ENCODE peak calls at places on chromosomes 7 and 10, in ten cellular contexts. W, J, F, L, G, V, C, H, B and U are unnamed samples.

GRCh38 chr10:48391994-48392393 is 85.5 kb downstream of the MAPK8 start:
- DNase-seq in G (no peak), H (no peak), C (peak), F (no peak), J (no peak), V (no peak), W (no peak), B (no peak), L (no peak), U (no peak)

GRCh38 chr10:48455055-48455391 is 148.5 kb downstream of the MAPK8 start:
- DNase-seq in W (no peak), B (no peak), H (no peak), J (no peak), V (no peak), G (no peak), C (no peak), L (no peak), F (no peak), U (no peak)

GRCh38 chr10:117148284-117148683 is 10.2 kb upstream of the VAX1 start:
- DNase-seq in J (no peak), G (no peak), V (no peak), L (no peak), W (no peak), F (no peak), B (no peak), H (no peak), C (no peak), U (no peak)

GRCh38 chr7:12139421-12139820 is 71.7 kb upstream of the TMEM106B start:
- DNase-seq in B (peak), W (no peak), H (no peak), C (peak), V (peak), F (no peak), G (no peak), L (no peak), J (no peak), U (no peak)

GRCh38 chr7:76129836-76130235 is 71.9 kb upstream of the SRRM3 start:
- DNase-seq in H (no peak), W (no peak), V (no peak), G (no peak), F (no peak), L (no peak), C (no peak), B (no peak), J (no peak), U (no peak)

GRCh38 chr10:11673346-11674330 is 62.2 kb upstream of the USP6NL start:
- DNase-seq in V (no peak), H (no peak), C (peak), F (no peak), B (peak), G (no peak), W (no peak), J (no peak), L (no peak), U (no peak)

GRCh38 chr10:52115823-52116222 is 198.3 kb upstream of the DKK1 start:
- DNase-seq in J (no peak), C (no peak), W (no peak), G (no peak), H (no peak), B (peak), L (no peak), F (no peak), V (peak), U (no peak)

GRCh38 chr7:21377545-21377944 is 50.3 kb upstream of the SP4 start:
- DNase-seq in C (no peak), W (no peak), L (no peak), F (no peak), J (no peak), B (no peak), V (no peak), H (no peak), G (no peak), U (no peak)

GRCh38 chr10:93579089-93579488 is 12.6 kb downstream of the FFAR4 start:
- DNase-seq in H (no peak), B (no peak), J (no peak), V (peak), W (no peak), F (no peak), G (no peak), C (no peak), L (no peak), U (no peak)

GRCh38 chr7:128022631-128023532 is 8.4 kb downstream of the LRRC4 start:
- DNase-seq in C (peak), W (no peak), F (no peak), J (no peak), H (no peak), L (no peak), G (no peak), B (peak), V (peak), U (no peak)

GRCh38 chr7:155797262-155798250 is 14.7 kb downstream of the SHH start:
- DNase-seq in H (no peak), C (no peak), B (no peak), J (no peak), F (no peak), W (no peak), V (no peak), G (no peak), L (no peak), U (no peak)

GRCh38 chr7:27808626-27809025 is 68.7 kb downstream of the TAX1BP1 start:
- DNase-seq in V (peak), J (no peak), C (peak), W (no peak), H (no peak), G (no peak), F (no peak), L (no peak), B (peak), U (no peak)

GRCh38 chr7:81618400-81619014 is 151.3 kb downstream of the HGF start:
- DNase-seq in W (no peak), G (no peak), F (peak), H (no peak), L (no peak), C (peak), V (peak), J (no peak), B (peak), U (no peak)

GRCh38 chr10:47261121-47261520 is 38.9 kb upstream of the GDF10 start:
- DNase-seq in B (no peak), L (no peak), V (no peak), H (peak), C (no peak), W (no peak), J (no peak), G (no peak), F (no peak), U (no peak)

GRCh38 chr7:120344276-120344675 is 71.3 kb downstream of the KCND2 start:
- DNase-seq in L (no peak), G (no peak), B (no peak), C (peak), H (no peak), W (no peak), V (no peak), F (no peak), J (no peak), U (no peak)

GRCh38 chr7:159004411-159004810 is 140.3 kb downstream of the VIPR2 start:
- DNase-seq in F (no peak), V (no peak), B (no peak), J (no peak), C (no peak), L (no peak), H (peak), G (no peak), W (no peak), U (no peak)

GRCh38 chr10:121594076-121594475 is 4.2 kb downstream of the FGFR2 start:
- DNase-seq in W (no peak), F (no peak), H (no peak), L (no peak), J (no peak), C (no peak), G (peak), V (no peak), B (no peak), U (no peak)

GRCh38 chr10:88226027-88226690 is 357.0 kb downstream of the RNLS start:
- DNase-seq in V (no peak), G (no peak), C (peak), W (no peak), B (no peak), J (no peak), L (no peak), F (no peak), H (no peak), U (no peak)

GRCh38 chr7:18472161-18472483 is 23.4 kb upstream of the HDAC9 start:
- DNase-seq in J (no peak), W (no peak), V (no peak), F (no peak), H (no peak), G (no peak), B (no peak), C (no peak), L (no peak), U (no peak)

GRCh38 chr10:132356621-132357195 is 24.7 kb downstream of the LRRC27 start:
- DNase-seq in G (no peak), J (no peak), C (no peak), F (no peak), B (no peak), V (no peak), W (no peak), L (no peak), H (no peak), U (no peak)

GRCh38 chr7:157046681-157047080 is 36.2 kb upstream of the MNX1 start:
- DNase-seq in C (no peak), B (peak), G (no peak), V (peak), W (no peak), J (no peak), L (no peak), F (peak), H (no peak), U (no peak)

GRCh38 chr7:151859111-151859947 is 17.6 kb downstream of the PRKAG2 start:
- DNase-seq in L (no peak), G (no peak), C (no peak), V (peak), J (no peak), H (no peak), B (no peak), F (no peak), W (no peak), U (no peak)

GRCh38 chr10:70324341-70324861 is 40.6 kb upstream of the NPFFR1 start:
- DNase-seq in J (no peak), C (no peak), W (no peak), G (no peak), L (no peak), F (no peak), V (no peak), B (no peak), H (no peak), U (no peak)

GRCh38 chr10:74882831-74883230 is 56.4 kb downstream of the KAT6B start:
- DNase-seq in H (no peak), G (no peak), J (no peak), B (no peak), C (peak), V (peak), F (no peak), L (no peak), W (no peak), U (no peak)

GRCh38 chr10:30207485-30208052 is 141.5 kb downstream of the MTPAP start:
- DNase-seq in J (no peak), W (no peak), C (peak), V (no peak), B (peak), L (no peak), H (no peak), G (no peak), F (peak), U (no peak)

GRCh38 chr7:130363156-130363847 is 17.0 kb upstream of the CPA1 start:
- DNase-seq in L (no peak), F (peak), C (peak), W (no peak), G (no peak), J (no peak), B (peak), V (peak), H (peak), U (no peak)

GRCh38 chr7:55325371-55325792 is 39.8 kb upstream of the LANCL2 start:
- DNase-seq in F (peak), C (peak), H (no peak), W (no peak), L (no peak), J (no peak), V (peak), G (no peak), B (peak), U (no peak)

GRCh38 chr10:86480571-86480970 is 41.0 kb downstream of the WAPL start:
- DNase-seq in V (peak), H (no peak), G (no peak), J (no peak), L (no peak), C (no peak), W (no peak), F (no peak), B (no peak), U (no peak)

GRCh38 chr7:103573479-103574058 is 127.6 kb upstream of the SLC26A5 start:
- DNase-seq in L (no peak), C (peak), J (no peak), V (peak), B (peak), G (no peak), F (peak), W (no peak), H (no peak), U (peak)

GRCh38 chr7:31061185-31061584 is 9.1 kb downstream of the ADCYAP1R1 start:
- DNase-seq in V (no peak), B (no peak), W (no peak), F (no peak), G (no peak), H (no peak), J (no peak), L (no peak), C (no peak), U (no peak)

GRCh38 chr10:122464158-122464510 is 2.8 kb downstream of the HTRA1 start:
- DNase-seq in F (no peak), C (no peak), V (no peak), J (no peak), G (no peak), H (no peak), W (no peak), L (no peak), B (no peak), U (no peak)

GRCh38 chr10:13087986-13088618 is 11.9 kb upstream of the OPTN start:
- DNase-seq in J (no peak), C (peak), F (no peak), B (peak), V (peak), W (no peak), H (no peak), G (no peak), L (no peak), U (no peak)

GRCh38 chr7:20307119-20307518 is 23.6 kb upstream of the ITGB8 start:
- DNase-seq in W (no peak), L (no peak), H (no peak), F (no peak), G (no peak), V (no peak), J (no peak), C (peak), B (no peak), U (no peak)

GRCh38 chr10:86104611-86105145 is 261.9 kb downstream of the GRID1 start:
- DNase-seq in V (no peak), H (no peak), C (no peak), L (no peak), G (peak), W (no peak), J (no peak), B (no peak), F (no peak), U (no peak)

GRCh38 chr7:50577569-50577968 is 12.4 kb upstream of the DDC start:
- DNase-seq in H (no peak), G (no peak), W (no peak), V (no peak), F (no peak), C (no peak), J (no peak), L (no peak), B (no peak), U (no peak)

GRCh38 chr7:113179313-113179712 is 61.0 kb upstream of the SMIM30 start:
- DNase-seq in J (no peak), C (no peak), G (no peak), H (no peak), F (no peak), W (no peak), V (no peak), B (peak), L (no peak), U (no peak)